ENCODE peak calls at places on chromosome 5, in six cellular contexts. Q is AG10803; E is activated CD8-positive, alpha-beta T cell treated with anti-CD3 and anti-CD28 coated beads for 36 hours; H is T-helper 2 cell; N is activated effector memory CD4-positive, alpha-beta T cell treated with Interleukin-2 at 50 U/mL for 16 hours; Y is cardiac muscle cell. W is an unnamed sample.

GRCh38 chr5:96151891-96152290 is 190.2 kb upstream of the ELL2 start:
- DNase-seq in N (no peak), Q (no peak), Y (no peak), H (no peak), E (peak), W (no peak)

GRCh38 chr5:33241826-33242225 is 198.9 kb upstream of the TARS1 start:
- DNase-seq in H (no peak), E (no peak), Q (no peak), N (no peak), Y (no peak), W (no peak)

GRCh38 chr5:160649304-160649703 is 202.7 kb downstream of the ATP10B start:
- DNase-seq in Q (no peak), Y (no peak), E (peak), N (no peak), H (no peak), W (no peak)

GRCh38 chr5:132008163-132008473 is 3.3 kb downstream of the ACSL6 start:
- DNase-seq in N (no peak), E (no peak), Q (no peak), Y (no peak), H (no peak), W (no peak)

GRCh38 chr5:65086234-65086886 is 317.6 kb downstream of the CWC27 start:
- DNase-seq in H (no peak), E (no peak), N (no peak), Y (no peak), Q (no peak), W (no peak)

GRCh38 chr5:103894882-103895281 is 332.3 kb upstream of the NUDT12 start:
- DNase-seq in H (no peak), N (no peak), Y (peak), Q (peak), E (no peak), W (peak)

GRCh38 chr5:78964889-78965288 is 20.2 kb downstream of the ARSB start:
- DNase-seq in Q (peak), H (no peak), Y (peak), E (no peak), N (no peak), W (peak)

GRCh38 chr5:93349613-93350012 is 231.4 kb downstream of the NR2F1-AS1 start:
- DNase-seq in H (no peak), E (no peak), Y (no peak), N (no peak), Q (peak), W (no peak)

GRCh38 chr5:59828623-59829022 is 64.9 kb downstream of the PDE4D start:
- DNase-seq in Q (no peak), H (no peak), E (no peak), N (no peak), Y (no peak), W (no peak)

GRCh38 chr5:177598477-177598876 is 1.5 kb upstream of the B4GALT7 start:
- DNase-seq in Q (no peak), H (no peak), E (no peak), Y (no peak), N (no peak), W (no peak)

GRCh38 chr5:147348046-147348445 is 113.2 kb downstream of the STK32A start:
- DNase-seq in E (no peak), H (no peak), N (no peak), Y (no peak), Q (no peak), W (no peak)

GRCh38 chr5:94849324-94849723 is 230.9 kb downstream of the SLF1 start:
- DNase-seq in Q (no peak), H (no peak), E (no peak), Y (no peak), N (no peak), W (no peak)

GRCh38 chr5:138969323-138970013 is 94.3 kb upstream of the LRRTM2 start:
- DNase-seq in H (no peak), Q (no peak), Y (no peak), N (no peak), E (no peak), W (no peak)

GRCh38 chr5:35920890-35921289 is 17.5 kb downstream of the CAPSL start:
- DNase-seq in N (no peak), Q (no peak), H (no peak), Y (peak), E (no peak), W (no peak)

GRCh38 chr5:107669543-107670027 is 1.2 kb downstream of the EFNA5 start:
- DNase-seq in Q (no peak), N (no peak), E (peak), H (no peak), Y (peak), W (no peak)

GRCh38 chr5:141260458-141261237 is 15.5 kb downstream of the PCDHB15 start:
- DNase-seq in Y (peak), H (no peak), N (no peak), E (no peak), Q (no peak), W (peak)

GRCh38 chr5:65338606-65339151 is 143.0 kb downstream of the ADAMTS6 start:
- DNase-seq in N (no peak), Q (no peak), H (no peak), Y (no peak), E (no peak), W (no peak)

GRCh38 chr5:142474426-142474825 is 149.6 kb upstream of the SPRY4 start:
- DNase-seq in Y (no peak), E (no peak), Q (peak), N (no peak), H (no peak), W (no peak)

GRCh38 chr5:160369990-160370712 is at the start of gene C1QTNF2:
- DNase-seq in Q (peak), E (peak), N (no peak), Y (peak), H (no peak), W (peak)

GRCh38 chr5:138241688-138242547 is 28.8 kb upstream of the CDC23 start:
- DNase-seq in N (no peak), Q (peak), E (no peak), Y (peak), H (peak), W (peak)

GRCh38 chr5:33968133-33969005 is 16.1 kb downstream of the SLC45A2 start:
- DNase-seq in E (no peak), Q (no peak), Y (no peak), H (no peak), N (no peak), W (no peak)